ENCODE peak calls at places on chromosome 2, in six cellular contexts. B is effector memory CD4-positive, alpha-beta T cell; P is mesenchymal stem cell; V is prostate gland; O is Panc1; J is body of pancreas. I is an unnamed sample.
A peak's percentile ranks its signal among the peaks of the same experiment; 100 is the strongest.

GRCh38 chr2:111100087-111100764 is 20.5 kb upstream of the BCL2L11 start:
- DNase-seq in B (no peak), P (no peak), V (no peak), O (no peak), J (no peak), I (no peak)

GRCh38 chr2:234500394-234501006 is 3.6 kb upstream of the ARL4C start:
- DNase-seq in B (peak; percentile 56), P (peak; percentile 67), V (peak; percentile 52), O (no peak), J (peak; percentile 62), I (peak; percentile 68)

GRCh38 chr2:104976603-104977120 is 61.2 kb upstream of the MRPS9 start:
- DNase-seq in B (no peak), P (no peak), V (no peak), O (no peak), J (no peak), I (no peak)

GRCh38 chr2:74747411-74748080 is 86.4 kb upstream of the HK2 start:
- DNase-seq in B (no peak), P (peak; percentile 84), V (no peak), O (no peak), J (no peak), I (peak; percentile 74)

GRCh38 chr2:219159771-219160185 is 837 bp downstream of the NHEJ1 start:
- DNase-seq in B (no peak), P (no peak), V (no peak), O (no peak), J (no peak), I (peak; percentile 62)

GRCh38 chr2:85401844-85402243 is 8.3 kb downstream of the CAPG start:
- DNase-seq in B (no peak), P (no peak), V (no peak), O (no peak), J (no peak), I (peak; percentile 32)

GRCh38 chr2:240832205-240832727 is 12.2 kb upstream of the KIF1A start:
- DNase-seq in B (peak; percentile 98), P (peak; percentile 81), V (peak; percentile 85), O (no peak), J (peak; percentile 94), I (peak; percentile 97)

GRCh38 chr2:210539578-210540416 is 16.6 kb upstream of the CPS1 start:
- DNase-seq in B (no peak), P (no peak), V (no peak), O (no peak), J (no peak), I (no peak)

GRCh38 chr2:62030902-62031301 is 125.4 kb downstream of the COMMD1 start:
- DNase-seq in B (no peak), P (no peak), V (no peak), O (no peak), J (no peak), I (no peak)

GRCh38 chr2:229553091-229553490 is 161.3 kb downstream of the DNER start:
- DNase-seq in B (no peak), P (no peak), V (no peak), O (no peak), J (no peak), I (no peak)

GRCh38 chr2:144510206-144510991 is 9.5 kb downstream of the ZEB2 start:
- DNase-seq in B (no peak), P (peak; percentile 83), V (no peak), O (no peak), J (no peak), I (no peak)

GRCh38 chr2:26916128-26916692 is 54.2 kb upstream of the MAPRE3 start:
- DNase-seq in B (no peak), P (no peak), V (no peak), O (no peak), J (no peak), I (no peak)

GRCh38 chr2:11681722-11682589 is 12.0 kb upstream of the NTSR2 start:
- DNase-seq in B (peak; percentile 14), P (no peak), V (peak; percentile 29), O (no peak), J (peak; percentile 57), I (peak; percentile 89)

GRCh38 chr2:235745597-235745996 is 251.8 kb downstream of the AGAP1 start:
- DNase-seq in B (no peak), P (no peak), V (no peak), O (no peak), J (no peak), I (no peak)

GRCh38 chr2:26922638-26923466 is 47.6 kb upstream of the MAPRE3 start:
- DNase-seq in B (no peak), P (peak; percentile 54), V (peak; percentile 26), O (peak; percentile 13), J (peak; percentile 65), I (peak; percentile 88)

GRCh38 chr2:170926743-170927297 is 2.2 kb upstream of the GORASP2 start:
- DNase-seq in B (no peak), P (no peak), V (no peak), O (no peak), J (no peak), I (no peak)

GRCh38 chr2:232333361-232334135 is 45.0 kb upstream of the ALPP start:
- DNase-seq in B (no peak), P (no peak), V (peak; percentile 46), O (no peak), J (no peak), I (peak; percentile 89)

GRCh38 chr2:4628931-4629565 is 925.7 kb downstream of the DCDC2C start:
- DNase-seq in B (no peak), P (no peak), V (no peak), O (no peak), J (no peak), I (no peak)

GRCh38 chr2:222915092-222915957 is 54.5 kb downstream of the ACSL3 start:
- DNase-seq in B (no peak), P (peak; percentile 30), V (no peak), O (no peak), J (no peak), I (no peak)

GRCh38 chr2:25697559-25698341 is 24.4 kb upstream of the DTNB start:
- DNase-seq in B (no peak), P (no peak), V (no peak), O (no peak), J (no peak), I (no peak)

GRCh38 chr2:1460851-1461418 is 47.7 kb downstream of the TPO start:
- DNase-seq in B (no peak), P (no peak), V (no peak), O (no peak), J (no peak), I (no peak)
- H3K36me3 ChIP-seq in B (no peaks in the 10 kb centered on the region), P (no peaks in the 10 kb centered on the region), V (no peaks in the 10 kb centered on the region), O (no peaks in the 10 kb centered on the region), J (no peaks in the 10 kb centered on the region), I (no peaks in the 10 kb centered on the region)

GRCh38 chr2:3498783-3499394 is 20.4 kb downstream of the ADI1 start:
- DNase-seq in B (no peak), P (no peak), V (no peak), O (no peak), J (no peak), I (no peak)
- H3K36me3 ChIP-seq in B (peaks cover 38% of the 10 kb centered on the region), P (peaks cover 76% of the 10 kb centered on the region), V (peaks cover 17% of the 10 kb centered on the region), O (no peaks in the 10 kb centered on the region), J (peaks cover 8% of the 10 kb centered on the region), I (peaks cover 39% of the 10 kb centered on the region)

GRCh38 chr2:121239471-121239870 is 45.5 kb downstream of the TFCP2L1 start:
- DNase-seq in B (no peak), P (no peak), V (no peak), O (no peak), J (no peak), I (no peak)

GRCh38 chr2:121238828-121239227 is 46.2 kb downstream of the TFCP2L1 start:
- DNase-seq in B (no peak), P (no peak), V (no peak), O (no peak), J (no peak), I (peak; percentile 1)

GRCh38 chr2:121239969-121240368 is 45.0 kb downstream of the TFCP2L1 start:
- DNase-seq in B (no peak), P (no peak), V (no peak), O (no peak), J (no peak), I (no peak)

GRCh38 chr2:121241466-121241865 is 43.5 kb downstream of the TFCP2L1 start:
- DNase-seq in B (no peak), P (no peak), V (no peak), O (no peak), J (no peak), I (no peak)

GRCh38 chr2:121240436-121240835 is 44.6 kb downstream of the TFCP2L1 start:
- DNase-seq in B (no peak), P (no peak), V (no peak), O (no peak), J (no peak), I (no peak)
- H3K36me3 ChIP-seq in B (no peaks in the 10 kb centered on the region), P (no peaks in the 10 kb centered on the region), V (no peaks in the 10 kb centered on the region), O (no peaks in the 10 kb centered on the region), J (no peaks in the 10 kb centered on the region), I (no peaks in the 10 kb centered on the region)

GRCh38 chr2:99166218-99166617 is 11.5 kb downstream of the LIPT1 start:
- DNase-seq in B (no peak), P (no peak), V (no peak), O (no peak), J (no peak), I (no peak)

GRCh38 chr2:99171377-99172140 is 9.3 kb downstream of the MITD1 start:
- DNase-seq in B (no peak), P (no peak), V (no peak), O (no peak), J (no peak), I (no peak)

GRCh38 chr2:99169534-99169933 is 11.3 kb downstream of the MITD1 start:
- DNase-seq in B (no peak), P (no peak), V (no peak), O (no peak), J (no peak), I (no peak)
- H3K36me3 ChIP-seq in B (peaks cover 49% of the 10 kb centered on the region), P (peaks cover 80% of the 10 kb centered on the region), V (no peaks in the 10 kb centered on the region), O (peaks cover 41% of the 10 kb centered on the region), J (peaks cover 20% of the 10 kb centered on the region), I (peaks cover 48% of the 10 kb centered on the region)

DNA sequence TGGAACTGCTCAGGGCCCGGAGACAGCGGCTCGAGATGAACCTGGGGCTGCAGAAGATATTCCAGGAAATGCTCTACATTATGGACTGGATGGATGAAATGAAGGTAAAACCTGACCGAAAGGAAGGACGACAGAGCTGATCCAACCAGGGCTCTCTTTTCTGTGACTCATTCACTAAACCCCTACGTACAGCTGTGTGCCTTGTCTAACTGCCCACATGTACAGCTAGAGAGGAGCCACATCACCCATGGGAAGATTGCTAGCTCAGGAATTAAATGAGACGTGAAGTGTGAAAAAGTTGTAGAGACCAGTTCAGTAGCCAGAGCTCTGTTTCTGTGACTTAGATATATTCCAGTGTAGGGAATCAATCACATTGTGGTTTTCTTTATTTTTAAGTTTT is 97.3 kb upstream of the EML6 start:
- DNase-seq in B (no peak), P (no peak), V (no peak), O (no peak), J (no peak), I (no peak)
- H3K36me3 ChIP-seq in B (peaks cover 94% of the 10 kb centered on the region), P (peaks cover 95% of the 10 kb centered on the region), V (peaks cover 21% of the 10 kb centered on the region), O (peaks cover 41% of the 10 kb centered on the region), J (peaks cover 31% of the 10 kb centered on the region), I (peaks cover 96% of the 10 kb centered on the region)